ENCODE peak calls at places on chromosome 1, in five cellular contexts. Q is B cell, Y is heart left ventricle, O is neural crest cell, X is pancreas. K is an unnamed sample.

GRCh38 chr1:211951856-211952255 is 83.5 kb downstream of the INTS7 start:
- DNase-seq in O (no peak), Y (no peak), X (no peak), Q (no peak), K (peak)

GRCh38 chr1:161840363-161840762 is 74.2 kb downstream of the ATF6 start:
- DNase-seq in Q (no peak), O (no peak), Y (no peak), X (no peak), K (peak)

GRCh38 chr1:92277105-92277504 is 21.7 kb downstream of the GLMN start:
- DNase-seq in X (no peak), Q (no peak), O (no peak), Y (no peak), K (peak)

GRCh38 chr1:20891091-20891490 is 104.0 kb upstream of the HP1BP3 start:
- DNase-seq in Y (no peak), X (no peak), Q (no peak), O (no peak), K (no peak)

GRCh38 chr1:93702102-93702827 is 20.6 kb upstream of the BCAR3 start:
- DNase-seq in X (no peak), Y (peak), Q (no peak), O (no peak), K (no peak)

GRCh38 chr1:203473781-203474305 is 1.8 kb upstream of the PRELP start:
- DNase-seq in Q (no peak), X (no peak), Y (no peak), O (no peak), K (no peak)

GRCh38 chr1:42186172-42186571 is 21.6 kb upstream of the GUCA2A start:
- DNase-seq in O (no peak), X (no peak), Q (no peak), Y (no peak), K (peak)

GRCh38 chr1:248825573-248825908 is 174 bp downstream of the SH3BP5L start:
- DNase-seq in Q (no peak), Y (no peak), X (no peak), O (peak), K (no peak)

GRCh38 chr1:241518447-241519307 is 878 bp downstream of the FH start:
- DNase-seq in X (no peak), Q (no peak), O (peak), Y (peak), K (no peak)

GRCh38 chr1:19087017-19087736 is 122.9 kb downstream of the UBR4 start:
- DNase-seq in Y (no peak), X (no peak), O (no peak), Q (no peak), K (peak)

GRCh38 chr1:199279872-199280649 is 641.2 kb downstream of the PTPRC start:
- DNase-seq in X (no peak), Y (no peak), Q (no peak), O (no peak), K (peak)

GRCh38 chr1:153478692-153479618 is 18.5 kb upstream of the S100A7 start:
- DNase-seq in Y (no peak), X (no peak), O (no peak), Q (no peak), K (no peak)

GRCh38 chr1:30145723-30146263 is 577.6 kb downstream of the MATN1 start:
- DNase-seq in O (no peak), Y (no peak), X (no peak), Q (no peak), K (no peak)

GRCh38 chr1:220325306-220325995 is 53.2 kb upstream of the RAB3GAP2 start:
- DNase-seq in X (no peak), Q (no peak), O (no peak), Y (no peak), K (no peak)

GRCh38 chr1:8866792-8867415 is 11.6 kb downstream of the ENO1 start:
- DNase-seq in Q (no peak), X (no peak), Y (no peak), O (no peak), K (peak)

GRCh38 chr1:103948526-103948925 is 198.8 kb downstream of the AMY1C start:
- DNase-seq in O (no peak), Q (no peak), Y (no peak), X (no peak), K (no peak)

GRCh38 chr1:169711469-169712308 is at the start of gene SELL:
- DNase-seq in Q (peak), X (no peak), O (peak), Y (peak), K (peak)

GRCh38 chr1:169707917-169708604 is 3.4 kb downstream of the SELL start:
- DNase-seq in Y (no peak), Q (no peak), X (no peak), O (no peak), K (no peak)

GRCh38 chr1:169708633-169709032 is 2.8 kb downstream of the SELL start:
- DNase-seq in X (no peak), O (no peak), Q (no peak), Y (no peak), K (no peak)

GRCh38 chr1:169712309-169712631 is 850 bp upstream of the SELL start:
- DNase-seq in Q (no peak), O (no peak), Y (no peak), X (no peak), K (no peak)
- TF ChIP-seq CTCF in Q (peak), O (no peak), Y (peak), X (no peak), K (peak)

GRCh38 chr1:32925360-32926142 is 24.4 kb upstream of the TMEM54 start:
- DNase-seq in Y (no peak), Q (no peak), X (no peak), O (no peak), K (peak)
- TF ChIP-seq CTCF in Y (no peak), Q (no peak), X (no peak), O (no peak), K (no peak)

GRCh38 chr1:2972879-2973575 is 48.2 kb upstream of the ACTRT2 start:
- DNase-seq in Y (no peak), O (no peak), Q (no peak), X (peak), K (no peak)
- TF ChIP-seq CTCF in Y (no peak), O (no peak), Q (no peak), X (no peak), K (no peak)

GRCh38 chr1:162876751-162877150 is 15.8 kb upstream of the CCDC190 start:
- DNase-seq in Y (no peak), O (no peak), Q (no peak), X (no peak), K (no peak)

GRCh38 chr1:162872981-162873380 is 12.0 kb upstream of the CCDC190 start:
- DNase-seq in Q (no peak), O (no peak), Y (no peak), X (no peak), K (no peak)

GRCh38 chr1:162878000-162878596 is 17.1 kb upstream of the CCDC190 start:
- DNase-seq in O (peak), X (no peak), Q (no peak), Y (peak), K (peak)

GRCh38 chr1:162877412-162877811 is 16.4 kb upstream of the CCDC190 start:
- DNase-seq in O (no peak), Q (no peak), Y (no peak), X (no peak), K (no peak)

GRCh38 chr1:162873671-162874666 is 13.0 kb upstream of the CCDC190 start:
- DNase-seq in Y (no peak), O (no peak), Q (no peak), X (no peak), K (peak)
- TF ChIP-seq CTCF in Y (no peak), O (no peak), Q (no peak), X (no peak), K (peak)